ENCODE peak calls at places on chromosome 20, in four cellular contexts. One of them, this sample, is unnamed.

GRCh38 chr20:22795455-22795854 is 211.1 kb upstream of the FOXA2 start:
- DNase-seq in astrocyte: no peak
- DNase-seq in AG04449: no peak
- DNase-seq in amygdala: no peak
- DNase-seq in this sample: no peak

GRCh38 chr20:64092258-64093012 is 8.2 kb upstream of the LKAAEAR1 start:
- DNase-seq in astrocyte: no peak
- DNase-seq in AG04449: no peak
- DNase-seq in amygdala: no peak
- DNase-seq in this sample: no peak

GRCh38 chr20:19540401-19540800 is 217.7 kb upstream of the RIN2 start:
- DNase-seq in astrocyte: no peak
- DNase-seq in AG04449: no peak
- DNase-seq in amygdala: peak; percentile 10
- DNase-seq in this sample: no peak

GRCh38 chr20:4748847-4749246 is 27.1 kb downstream of the PRND start:
- DNase-seq in amygdala: no peak
- DNase-seq in astrocyte: no peak
- DNase-seq in AG04449: no peak
- DNase-seq in this sample: no peak

GRCh38 chr20:32199006-32199405 is 8.5 kb downstream of the PLAGL2 start:
- DNase-seq in amygdala: no peak
- DNase-seq in AG04449: no peak
- DNase-seq in astrocyte: no peak
- DNase-seq in this sample: no peak

GRCh38 chr20:52593634-52594033 is 378.5 kb upstream of the TSHZ2 start:
- DNase-seq in AG04449: no peak
- DNase-seq in astrocyte: no peak
- DNase-seq in amygdala: no peak
- DNase-seq in this sample: no peak

GRCh38 chr20:19783966-19784401 is 25.9 kb downstream of the RIN2 start:
- DNase-seq in astrocyte: peak; percentile 87
- DNase-seq in AG04449: no peak
- DNase-seq in amygdala: no peak
- DNase-seq in this sample: no peak

GRCh38 chr20:2331901-2332565 is 36.2 kb downstream of the TGM3 start:
- DNase-seq in astrocyte: no peak
- DNase-seq in amygdala: no peak
- DNase-seq in AG04449: no peak
- DNase-seq in this sample: no peak

GRCh38 chr20:15673206-15673605 is 900.0 kb downstream of the KIF16B start:
- DNase-seq in astrocyte: peak; percentile 73
- DNase-seq in amygdala: no peak
- DNase-seq in AG04449: peak; percentile 70
- DNase-seq in this sample: no peak

GRCh38 chr20:50373674-50374286 is 136.4 kb upstream of the PTPN1 start:
- DNase-seq in amygdala: no peak
- DNase-seq in AG04449: no peak
- DNase-seq in astrocyte: peak; percentile 9
- DNase-seq in this sample: no peak

GRCh38 chr20:2794866-2795447 is 5.5 kb downstream of the CPXM1 start:
- DNase-seq in AG04449: no peak
- DNase-seq in amygdala: no peak
- DNase-seq in astrocyte: no peak
- DNase-seq in this sample: no peak